ENCODE peak calls at places on chromosomes 5 and 9, in four cellular contexts. H is AG04450, L is Caco-2, O is neural progenitor cell. T is an unnamed sample. For H3K9me3, the result is how much of the 10 kb centered on the place peaks cover.

GRCh38 chr5:172690258-172691075 is 49.4 kb downstream of the NEURL1B start:
- DNase-seq in H (no peak), L (no peak), O (no peak), T (no peak)

GRCh38 chr5:171914939-171915338 is 91.5 kb downstream of the FBXW11 start:
- DNase-seq in H (no peak), L (no peak), O (no peak), T (no peak)

GRCh38 chr9:114163517-114163924 is 8.2 kb downstream of the COL27A1 start:
- DNase-seq in H (no peak), L (no peak), O (peak), T (no peak)

GRCh38 chr5:83172655-83173054 is 95.3 kb downstream of the XRCC4 start:
- DNase-seq in H (no peak), L (no peak), O (no peak), T (no peak)

GRCh38 chr5:107361945-107362344 is 308.8 kb downstream of the EFNA5 start:
- DNase-seq in H (peak), L (no peak), O (no peak), T (no peak)

GRCh38 chr5:110377411-110378392 is 348.8 kb downstream of the TMEM232 start:
- DNase-seq in H (no peak), L (no peak), O (peak), T (no peak)

GRCh38 chr5:134437340-134438267 is 25.9 kb upstream of the CDKN2AIPNL start:
- DNase-seq in H (no peak), L (peak), O (no peak), T (no peak)

GRCh38 chr9:89497181-89497963 is 541 bp downstream of the SEMA4D start:
- DNase-seq in H (no peak), L (no peak), O (peak), T (no peak)

GRCh38 chr5:76386360-76386759 is 16.7 kb upstream of the IQGAP2 start:
- DNase-seq in H (no peak), L (no peak), O (no peak), T (no peak)

GRCh38 chr5:14364576-14365472 is 216.8 kb upstream of the OTULINL start:
- DNase-seq in H (no peak), L (peak), O (peak), T (no peak)

GRCh38 chr5:111699976-111700375 is 57.0 kb downstream of the NREP start:
- DNase-seq in H (no peak), L (no peak), O (no peak), T (no peak)

GRCh38 chr9:136700959-136701664 is 11.3 kb upstream of the DIPK1B start:
- DNase-seq in H (no peak), L (no peak), O (no peak), T (no peak)

GRCh38 chr5:63262191-63262981 is 683.8 kb downstream of the LRRC70 start:
- DNase-seq in H (no peak), L (no peak), O (no peak), T (no peak)

GRCh38 chr9:94980947-94981632 is 254.6 kb downstream of the AOPEP start:
- DNase-seq in H (no peak), L (no peak), O (peak), T (no peak)

GRCh38 chr5:37735649-37736347 is 104.0 kb downstream of the GDNF start:
- DNase-seq in H (no peak), L (no peak), O (no peak), T (no peak)

GRCh38 chr5:76724871-76725270 is 8.9 kb downstream of the F2R start:
- DNase-seq in H (no peak), L (no peak), O (no peak), T (no peak)

GRCh38 chr9:136087741-136088480 is 7.2 kb downstream of the NACC2 start:
- DNase-seq in H (no peak), L (no peak), O (peak), T (no peak)

GRCh38 chr9:14935099-14935710 is 25.0 kb upstream of the FREM1 start:
- DNase-seq in H (no peak), L (no peak), O (peak), T (no peak)

DNA sequence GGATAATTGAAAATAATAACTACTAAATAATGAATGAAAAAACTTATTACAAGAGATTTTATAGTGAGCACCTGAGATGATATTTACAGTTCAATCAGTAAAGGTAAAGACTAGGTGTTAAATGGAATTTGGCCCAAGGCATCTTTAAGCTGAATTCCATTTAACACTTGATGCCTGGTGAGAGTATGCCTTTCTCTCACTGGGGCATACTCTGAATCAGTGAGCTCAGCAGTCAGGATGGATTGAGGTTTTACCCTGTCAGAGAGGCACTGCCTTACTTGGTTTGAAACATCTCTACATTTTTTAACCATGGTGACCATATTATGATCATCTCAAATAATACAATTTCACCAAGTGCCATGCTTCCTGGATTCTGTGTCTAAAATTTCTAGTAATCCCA is 1416.3 kb downstream of the MAT2B start:
- DNase-seq in H (no peak), L (no peak), O (no peak), T (no peak)
- H3K9me3 ChIP-seq in H (under half), L (under half), O (under half), T (under half)

GRCh38 chr5:141322261-141322660 is 1.7 kb upstream of the TAF7 start:
- DNase-seq in H (no peak), L (no peak), O (no peak), T (no peak)

GRCh38 chr5:141330299-141331080 is at the start of gene PCDHGA1:
- DNase-seq in H (no peak), L (no peak), O (peak), T (no peak)

GRCh38 chr5:141326088-141326854 is 4.0 kb upstream of the PCDHGA1 start:
- DNase-seq in H (peak), L (peak), O (peak), T (peak)

DNA sequence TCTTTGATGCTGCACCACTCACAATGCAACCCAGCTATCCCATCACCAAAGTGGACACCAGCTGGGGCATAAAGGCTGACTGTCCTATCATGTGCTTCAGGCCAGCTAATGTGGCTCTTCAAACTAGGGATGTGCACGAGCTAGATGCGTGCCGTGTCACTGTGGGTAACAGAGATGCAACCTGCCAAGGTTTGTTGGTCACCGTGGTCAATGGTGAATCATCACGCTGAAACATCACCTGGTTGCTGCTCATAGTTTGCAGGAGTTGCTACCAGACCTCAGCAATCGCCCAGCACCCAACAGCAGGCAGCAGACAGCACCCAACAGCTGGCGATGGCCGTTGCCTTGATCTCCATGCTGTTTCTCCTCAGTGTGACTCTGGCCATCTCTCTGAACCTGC is 2.1 kb upstream of the PCDHGA1 start:
- DNase-seq in H (no peak), L (no peak), O (no peak), T (no peak)
- H3K9me3 ChIP-seq in H (under half), L (under half), O (under half), T (under half)

GRCh38 chr9:22693151-22693550 is 246.5 kb downstream of the DMRTA1 start:
- DNase-seq in H (no peak), L (no peak), O (no peak), T (no peak)
- H3K9me3 ChIP-seq in H (under half), L (under half), O (under half), T (under half)

DNA sequence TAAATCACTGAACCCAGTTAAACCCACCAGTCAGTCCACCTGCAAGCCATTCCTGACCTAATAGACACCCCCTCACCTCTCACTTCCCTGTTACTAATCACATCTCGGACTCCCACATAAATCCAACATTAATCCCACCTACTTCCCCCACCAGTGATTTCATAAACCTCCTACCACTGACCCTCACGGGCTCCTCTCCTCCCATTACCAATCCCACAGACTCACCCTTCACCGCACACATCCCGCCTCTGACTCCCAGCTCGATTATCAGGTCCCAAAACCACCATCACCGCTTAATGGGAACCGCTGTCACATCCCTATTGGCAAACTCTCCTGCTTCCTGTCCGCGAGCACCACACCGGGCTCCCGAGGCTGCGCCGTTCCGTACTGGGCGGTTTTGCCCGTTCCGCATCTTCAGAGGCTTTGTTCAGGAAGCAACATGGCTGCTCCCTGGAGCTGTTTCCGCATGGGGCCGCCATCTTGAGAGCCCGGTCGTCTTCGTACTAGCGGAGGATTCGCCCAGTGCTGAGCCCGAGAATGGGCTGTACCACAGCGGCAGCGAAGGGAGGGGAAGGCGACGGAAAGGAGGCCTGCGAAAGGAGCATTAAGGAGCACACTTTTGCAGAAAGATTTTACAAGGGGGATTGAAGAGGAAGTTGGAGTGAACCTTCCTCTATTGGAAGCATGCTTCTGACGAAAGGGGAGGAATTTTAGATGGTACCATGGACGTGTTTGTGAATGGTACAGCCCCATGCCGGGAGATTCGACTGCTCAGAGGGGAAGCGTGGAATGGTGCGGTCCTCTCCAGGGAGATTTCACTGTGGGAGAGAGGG is at the start of gene ZNF300:
- DNase-seq in H (peak), L (peak), O (peak), T (peak)
- H3K9me3 ChIP-seq in H (under half), L (under half), O (under half), T (under half)

GRCh38 chr5:163735069-163735468 is 229.7 kb downstream of the MAT2B start:
- DNase-seq in H (no peak), L (no peak), O (no peak), T (no peak)
- H3K9me3 ChIP-seq in H (under half), L (under half), O (under half), T (under half)

GRCh38 chr5:179114756-179115155 is 54.6 kb downstream of the ZNF354C start:
- DNase-seq in H (no peak), L (no peak), O (no peak), T (no peak)

GRCh38 chr5:179112469-179113142 is 52.4 kb downstream of the ZNF354C start:
- DNase-seq in H (no peak), L (peak), O (no peak), T (no peak)

GRCh38 chr5:179111267-179112207 is 51.4 kb downstream of the ZNF354C start:
- DNase-seq in H (no peak), L (no peak), O (no peak), T (no peak)

GRCh38 chr5:179113945-179114641 is 53.9 kb downstream of the ZNF354C start:
- DNase-seq in H (no peak), L (peak), O (no peak), T (no peak)

DNA sequence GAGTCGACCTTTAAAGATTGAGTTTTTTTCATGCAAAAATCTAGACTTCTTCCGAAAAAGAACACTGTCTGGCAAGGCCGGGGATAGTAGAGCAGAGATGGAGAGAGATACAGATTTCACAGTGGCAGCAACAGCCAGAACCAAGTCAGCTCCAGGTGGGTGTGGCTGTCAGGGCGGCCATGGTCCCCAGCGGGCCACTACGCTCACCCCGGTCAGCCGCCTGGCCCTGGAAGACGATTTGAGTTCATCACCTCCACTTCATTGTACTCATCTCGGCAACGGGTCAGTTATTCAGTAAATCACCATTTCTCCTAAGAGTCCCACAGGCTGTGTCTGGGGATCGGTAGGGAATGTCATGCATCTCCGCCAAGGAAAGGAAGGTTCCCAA is 53.0 kb downstream of the ZNF354C start:
- DNase-seq in H (no peak), L (peak), O (no peak), T (no peak)
- H3K9me3 ChIP-seq in H (half or more), L (under half), O (under half), T (under half)

DNA sequence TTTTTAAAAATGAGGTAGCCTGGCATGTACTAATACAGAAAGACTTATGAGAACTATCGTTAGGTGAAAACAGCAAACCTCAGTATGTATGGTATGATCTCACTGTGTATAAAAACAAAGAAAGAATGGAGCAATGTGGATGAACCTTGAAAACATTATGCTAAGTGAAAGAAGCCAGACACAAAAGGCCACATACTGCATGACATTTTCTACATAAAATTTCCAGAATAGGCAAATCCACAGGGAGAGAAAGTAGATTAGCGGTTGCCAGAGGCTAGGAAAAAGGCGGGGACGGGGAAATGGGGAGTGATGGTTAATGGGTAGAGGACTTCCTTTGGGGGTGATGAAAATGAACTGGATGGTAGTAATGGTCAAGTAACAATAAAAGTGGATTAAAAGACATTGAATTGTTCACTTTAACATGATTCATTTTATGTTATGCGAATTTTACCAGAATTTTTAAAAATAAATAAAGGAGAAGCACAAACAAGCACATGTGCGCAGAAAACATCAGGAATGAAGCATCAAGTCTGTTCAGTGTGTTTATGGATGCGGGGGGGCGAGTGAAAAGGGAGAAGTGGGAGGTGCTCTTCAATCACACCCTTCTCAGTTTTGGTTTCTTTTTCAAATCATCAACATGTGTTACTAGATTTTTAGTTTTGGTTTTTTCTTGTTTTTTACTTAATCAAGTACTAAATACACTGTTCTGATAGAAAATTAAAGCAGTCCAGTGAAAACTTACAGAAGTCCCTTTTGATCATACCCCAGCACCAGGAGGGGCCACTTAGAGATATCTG is 16.3 kb downstream of the ROR2 start:
- DNase-seq in H (no peak), L (no peak), O (no peak), T (no peak)
- H3K9me3 ChIP-seq in H (under half), L (under half), O (under half), T (under half)

GRCh38 chr5:33364406-33364805 is 76.4 kb upstream of the TARS1 start:
- DNase-seq in H (no peak), L (no peak), O (no peak), T (no peak)
- H3K9me3 ChIP-seq in H (under half), L (under half), O (under half), T (under half)

T was measured in iPS DF 6.9.